ENCODE peak calls at places on chromosomes 4 and X, in four cellular contexts. G, K, V and Z are unnamed samples.

GRCh38 chr4:28449080-28449479 is 1588.4 kb downstream of the STIM2 start:
- DNase-seq in G (no peak), K (no peak), V (no peak), Z (no peak)

GRCh38 chrX:16825306-16826035 is 39.2 kb downstream of the TXLNG start:
- DNase-seq in G (no peak), K (no peak), V (no peak), Z (no peak)

GRCh38 chr4:53914313-53915016 is 149.9 kb downstream of the CHIC2 start:
- DNase-seq in G (no peak), K (no peak), V (no peak), Z (no peak)

GRCh38 chr4:169270156-169270809 is 473 bp downstream of the SH3RF1 start:
- DNase-seq in G (peak), K (no peak), V (peak), Z (no peak)

GRCh38 chr4:110626532-110627153 is 3.8 kb upstream of the PITX2 start:
- DNase-seq in G (no peak), K (no peak), V (no peak), Z (no peak)

GRCh38 chr4:153113061-153113837 is 91.0 kb upstream of the TRIM2 start:
- DNase-seq in G (no peak), K (no peak), V (no peak), Z (no peak)

GRCh38 chr4:184283659-184284335 is 66.1 kb upstream of the ENPP6 start:
- DNase-seq in G (no peak), K (no peak), V (no peak), Z (no peak)

GRCh38 chr4:37245391-37245954 is 930 bp downstream of the NWD2 start:
- DNase-seq in G (no peak), K (no peak), V (no peak), Z (no peak)

GRCh38 chrX:69556094-69557011 is 52.2 kb downstream of the NALF2 start:
- DNase-seq in G (peak), K (no peak), V (no peak), Z (no peak)

GRCh38 chr4:165668694-165669093 is 204.3 kb upstream of the TLL1 start:
- DNase-seq in G (no peak), K (no peak), V (no peak), Z (no peak)

GRCh38 chrX:13747836-13748235 is 13.3 kb downstream of the OFD1 start:
- DNase-seq in G (peak), K (no peak), V (no peak), Z (no peak)

GRCh38 chr4:8472689-8473197 is 32.2 kb downstream of the TRMT44 start:
- DNase-seq in G (no peak), K (no peak), V (no peak), Z (no peak)

GRCh38 chrX:13432776-13433605 is 113.1 kb upstream of the ATXN3L start:
- DNase-seq in G (no peak), K (no peak), V (no peak), Z (no peak)

GRCh38 chr4:80324171-80324570 is 11.4 kb upstream of the CFAP299 start:
- DNase-seq in G (no peak), K (no peak), V (no peak), Z (no peak)

GRCh38 chrX:135893294-135893817 is at the start of the genes CT45A10 and SAGE1:
- DNase-seq in G (no peak), K (no peak), V (no peak), Z (no peak)

GRCh38 chrX:40625294-40625693 is 2.1 kb downstream of the MPC1L start:
- DNase-seq in G (no peak), K (no peak), V (no peak), Z (no peak)

GRCh38 chrX:118216086-118216485 is 99.5 kb upstream of the KLHL13 start:
- DNase-seq in G (no peak), K (no peak), V (no peak), Z (no peak)

GRCh38 chr4:85970535-85970934 is 389.3 kb downstream of the MAPK10 start:
- DNase-seq in G (no peak), K (no peak), V (no peak), Z (no peak)

GRCh38 chr4:85967872-85968271 is 392.0 kb downstream of the MAPK10 start:
- DNase-seq in G (no peak), K (no peak), V (no peak), Z (no peak)

GRCh38 chr4:85966308-85966882 is 393.5 kb downstream of the MAPK10 start:
- DNase-seq in G (no peak), K (no peak), V (no peak), Z (no peak)

GRCh38 chr4:85965529-85965928 is 394.3 kb downstream of the MAPK10 start:
- DNase-seq in G (no peak), K (no peak), V (no peak), Z (no peak)

DNA sequence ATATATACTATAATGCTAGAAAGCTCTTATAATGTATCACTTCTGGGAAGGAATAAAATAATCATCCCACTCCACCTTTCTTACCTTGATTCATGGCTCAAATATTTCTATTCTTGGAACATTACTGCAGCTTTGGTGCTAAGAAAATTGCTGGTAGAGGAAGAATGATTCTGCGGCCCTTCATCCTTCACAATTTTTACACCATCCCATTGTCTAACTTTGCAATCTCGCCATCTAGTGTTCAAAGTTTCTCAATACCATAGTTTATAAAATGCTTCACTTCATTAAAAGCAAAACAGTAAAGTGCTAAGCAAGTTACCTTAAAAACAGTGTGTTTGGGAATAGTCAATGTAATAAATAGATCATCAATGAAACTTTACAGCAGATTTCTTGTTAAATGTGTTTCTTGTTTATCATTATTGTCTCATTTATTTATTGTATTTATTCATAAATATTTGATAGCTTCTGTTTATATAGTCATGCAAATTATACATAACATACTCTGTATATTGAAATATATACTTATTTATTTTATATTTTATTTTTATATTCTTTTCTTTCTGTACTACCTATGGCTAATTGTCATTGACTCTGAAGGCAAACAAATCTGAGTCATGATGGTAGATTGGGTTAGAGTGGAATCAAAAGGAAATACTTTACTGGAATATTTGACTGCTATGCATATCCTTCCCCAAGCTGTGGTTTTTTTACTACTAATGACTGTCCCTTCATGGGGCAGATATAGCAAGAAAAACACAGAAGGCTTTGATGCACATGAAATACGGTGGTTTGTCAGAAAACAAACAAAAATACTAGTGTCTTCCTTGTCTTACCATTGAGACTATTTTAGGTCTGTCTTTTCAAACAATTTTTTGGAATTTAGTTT is 390.7 kb downstream of the MAPK10 start:
- DNase-seq in G (peak), K (no peak), V (no peak), Z (no peak)
- TF ChIP-seq CTCF in G (peak), K (peak), V (peak), Z (no peak)

GRCh38 chr4:113822555-113823290 is 61.2 kb upstream of the CAMK2D start:
- DNase-seq in G (no peak), K (no peak), V (no peak), Z (no peak)
- TF ChIP-seq CTCF in G (no peak), K (no peak), V (no peak), Z (no peak)

DNA sequence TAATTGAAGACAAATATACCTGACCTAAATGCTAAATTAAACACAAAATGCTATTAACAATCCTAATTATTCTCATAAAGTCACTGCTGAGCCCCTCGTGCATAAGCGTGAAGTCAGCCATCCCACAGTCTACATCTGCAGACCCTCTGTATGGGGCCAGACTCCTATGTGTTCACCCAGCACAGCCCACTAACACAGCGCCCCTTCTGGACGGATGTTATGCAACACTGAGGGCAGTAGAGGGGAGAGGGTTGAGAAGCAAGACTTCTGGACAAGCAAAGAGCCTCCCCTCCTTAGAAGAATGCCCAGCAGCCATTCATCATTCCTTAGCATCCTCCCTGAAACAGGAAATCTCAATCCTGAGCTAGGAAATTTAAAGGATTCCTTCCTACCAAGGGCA is 7.9 kb downstream of the TRPC3 start:
- DNase-seq in G (no peak), K (no peak), V (no peak), Z (no peak)
- TF ChIP-seq CTCF in G (no peak), K (no peak), V (no peak), Z (no peak)

GRCh38 chr4:102627831-102628523 is 126.8 kb downstream of the NFKB1 start:
- DNase-seq in G (no peak), K (no peak), V (no peak), Z (no peak)

GRCh38 chr4:102620697-102621497 is 119.7 kb downstream of the NFKB1 start:
- DNase-seq in G (peak), K (no peak), V (no peak), Z (no peak)

GRCh38 chr4:102629686-102630085 is 128.5 kb downstream of the NFKB1 start:
- DNase-seq in G (no peak), K (no peak), V (no peak), Z (no peak)

GRCh38 chr4:102623622-102624021 is 122.5 kb downstream of the NFKB1 start:
- DNase-seq in G (peak), K (no peak), V (no peak), Z (no peak)

GRCh38 chr4:102625232-102625930 is 124.2 kb downstream of the NFKB1 start:
- DNase-seq in G (peak), K (no peak), V (peak), Z (no peak)
- TF ChIP-seq CTCF in G (peak), K (no peak), V (peak), Z (no peak)

GRCh38 chr4:31089815-31090214 is 369.6 kb downstream of the PCDH7 start:
- DNase-seq in G (peak), K (no peak), V (no peak), Z (no peak)
- TF ChIP-seq CTCF in G (no peak), K (no peak), V (no peak), Z (no peak)

DNA sequence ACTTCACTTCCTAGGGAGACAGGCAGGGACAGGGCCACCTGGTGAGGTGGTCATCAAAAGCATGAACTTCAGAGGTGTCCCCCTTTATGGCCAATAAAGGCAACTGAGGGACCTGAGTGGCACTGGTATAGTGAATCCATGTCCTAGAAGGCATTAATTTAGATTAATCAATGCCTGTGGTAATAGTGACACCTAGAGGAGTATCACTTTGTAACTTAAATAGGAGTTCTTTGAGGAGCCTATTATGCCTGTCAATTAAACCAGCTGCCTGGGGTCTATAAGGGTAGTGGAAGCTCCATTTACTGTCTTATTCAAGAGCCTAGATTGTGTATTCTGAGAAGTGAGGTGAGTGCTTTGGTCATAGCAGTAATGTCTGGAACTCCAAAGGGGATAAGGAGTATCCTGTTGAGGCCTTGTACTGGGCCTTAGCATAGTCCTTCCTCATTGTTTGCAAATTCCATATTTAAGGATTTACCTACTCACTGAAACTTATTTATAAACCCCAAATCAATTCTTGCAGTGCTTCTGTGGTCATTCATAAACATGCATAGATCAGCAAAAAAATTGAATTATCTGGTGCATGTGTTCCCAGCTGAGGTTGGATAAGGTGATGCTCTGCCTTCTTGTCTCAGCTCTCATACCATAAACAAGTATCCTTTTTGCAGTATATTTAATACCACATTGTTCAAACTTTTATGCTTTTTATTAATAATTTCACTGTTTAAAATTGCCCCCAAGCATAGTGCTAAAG is 213.8 kb upstream of the RADX start:
- DNase-seq in G (peak), K (no peak), V (no peak), Z (no peak)
- TF ChIP-seq CTCF in G (peak), K (no peak), V (peak), Z (no peak)

DNA sequence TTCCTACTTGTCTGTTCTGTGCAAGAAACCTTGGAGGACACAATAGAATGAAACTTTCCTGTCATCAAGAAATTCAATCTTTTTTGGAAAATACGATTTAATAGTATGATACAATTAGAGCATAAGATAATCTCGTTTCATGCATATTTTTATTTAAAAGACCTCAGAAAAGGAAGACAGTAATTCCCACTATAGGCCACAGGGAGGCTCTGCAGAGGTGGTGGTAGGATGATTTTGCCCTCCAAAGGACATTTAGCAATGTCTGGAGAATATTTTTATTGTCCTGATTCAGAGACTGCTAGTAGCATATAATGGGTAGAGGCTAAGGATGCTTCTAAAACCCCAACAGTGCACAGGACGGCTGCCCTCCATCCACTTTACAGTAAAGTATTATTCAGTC is 68.7 kb downstream of the PAK3 start:
- DNase-seq in G (peak), K (no peak), V (no peak), Z (no peak)
- TF ChIP-seq CTCF in G (peak), K (peak), V (peak), Z (no peak)

GRCh38 chr4:158410272-158410671 is 111.4 kb upstream of the RXFP1 start:
- DNase-seq in G (no peak), K (no peak), V (no peak), Z (no peak)
- TF ChIP-seq CTCF in G (peak), K (no peak), V (no peak), Z (no peak)